ENCODE peak calls at places on chromosomes 3 and 15, in six cellular contexts. A is activated B cell treated with CpG ODN at 0.5 μM for 24 hours, T is Right ventricle myocardium superior, P is cardiac fibroblast, D is stromal cell of bone marrow, B is AG10803. N is an unnamed sample.

GRCh38 chr3:170565495-170565894 is 20.4 kb downstream of the SLC7A14 start:
- DNase-seq in A (no peak), T (no peak), P (no peak), D (no peak), B (no peak), N (peak)

GRCh38 chr3:99783009-99783573 is 34.6 kb upstream of the CMSS1 start:
- DNase-seq in A (no peak), T (no peak), P (peak), D (peak), B (peak), N (no peak)

GRCh38 chr3:170690133-170690981 is 104.5 kb upstream of the SLC7A14 start:
- DNase-seq in A (peak), T (peak), P (peak), D (no peak), B (peak), N (no peak)

GRCh38 chr3:155702745-155703581 is 41.9 kb downstream of the PLCH1 start:
- DNase-seq in A (no peak), T (no peak), P (no peak), D (no peak), B (no peak), N (no peak)

GRCh38 chr3:126135056-126135397 is 45.4 kb downstream of the ALDH1L1 start:
- DNase-seq in A (no peak), T (no peak), P (no peak), D (no peak), B (no peak), N (no peak)

GRCh38 chr15:41387646-41388045 is 14.7 kb downstream of the NDUFAF1 start:
- DNase-seq in A (no peak), T (no peak), P (no peak), D (no peak), B (no peak), N (no peak)

GRCh38 chr3:36258381-36258780 is 121.9 kb upstream of the STAC start:
- DNase-seq in A (no peak), T (no peak), P (no peak), D (peak), B (peak), N (no peak)

GRCh38 chr15:39016706-39017105 is 452.1 kb upstream of the RASGRP1 start:
- DNase-seq in A (no peak), T (no peak), P (peak), D (no peak), B (peak), N (no peak)

GRCh38 chr3:138916824-138917223 is 30.1 kb downstream of the FOXL2 start:
- DNase-seq in A (no peak), T (no peak), P (no peak), D (no peak), B (no peak), N (no peak)

GRCh38 chr3:78689378-78689777 is 1078.4 kb downstream of the ROBO1 start:
- DNase-seq in A (no peak), T (no peak), P (no peak), D (no peak), B (no peak), N (no peak)

GRCh38 chr15:80606571-80606970 is 88.5 kb upstream of the ABHD17C start:
- DNase-seq in A (no peak), T (no peak), P (no peak), D (no peak), B (peak), N (no peak)

GRCh38 chr15:75661041-75661778 is 13.5 kb downstream of the SNX33 start:
- DNase-seq in A (no peak), T (peak), P (peak), D (peak), B (peak), N (peak)

GRCh38 chr15:94070341-94071275 is 160.8 kb upstream of the MCTP2 start:
- DNase-seq in A (no peak), T (no peak), P (no peak), D (no peak), B (peak), N (no peak)

GRCh38 chr3:155853214-155854146 is 747 bp downstream of the SLC33A1 start:
- DNase-seq in A (no peak), T (peak), P (peak), D (no peak), B (no peak), N (no peak)

GRCh38 chr3:66354001-66354400 is 133.2 kb downstream of the SLC25A26 start:
- DNase-seq in A (no peak), T (no peak), P (no peak), D (no peak), B (no peak), N (no peak)

GRCh38 chr3:170470063-170471006 is 51.7 kb downstream of the CLDN11 start:
- DNase-seq in A (no peak), T (no peak), P (peak), D (no peak), B (peak), N (no peak)

GRCh38 chr3:188320757-188321156 is 166.8 kb downstream of the LPP start:
- DNase-seq in A (no peak), T (no peak), P (no peak), D (peak), B (peak), N (no peak)

GRCh38 chr3:130839815-130840214 is 54.1 kb upstream of the ATP2C1 start:
- DNase-seq in A (no peak), T (no peak), P (no peak), D (no peak), B (no peak), N (no peak)